ENCODE peak calls at places on chromosomes 5 and 9, in ten cellular contexts. V, Y, A, L, Q, F, P, H, Z and J are unnamed samples.

GRCh38 chr5:36209664-36210063 is 32.1 kb downstream of the NADK2 start:
- DNase-seq in Q (no peak), H (no peak), Z (peak), A (peak), V (no peak), L (peak), Y (no peak), F (no peak), P (no peak), J (peak)

GRCh38 chr5:24347206-24347605 is 297.6 kb downstream of the CDH10 start:
- DNase-seq in Z (no peak), Q (no peak), L (no peak), P (no peak), V (no peak), H (no peak), Y (no peak), F (no peak), A (no peak), J (no peak)

GRCh38 chr9:134252084-134252830 is 74.0 kb upstream of the RXRA start:
- DNase-seq in V (no peak), Z (no peak), Q (no peak), A (no peak), P (no peak), F (no peak), H (no peak), L (no peak), Y (no peak), J (no peak)

GRCh38 chr5:60541980-60542379 is 158.0 kb downstream of the DEPDC1B start:
- DNase-seq in Z (peak), L (peak), V (no peak), Y (no peak), A (no peak), H (no peak), Q (no peak), F (no peak), P (no peak), J (peak)

GRCh38 chr5:113267361-113267900 is 167.4 kb downstream of the TSSK1B start:
- DNase-seq in Z (no peak), Q (no peak), Y (no peak), L (no peak), V (no peak), A (peak), H (no peak), P (no peak), F (no peak), J (no peak)

GRCh38 chr9:99752710-99753109 is 69.0 kb upstream of the NR4A3 start:
- DNase-seq in L (peak), H (no peak), V (no peak), Z (peak), A (peak), F (no peak), P (no peak), Q (no peak), Y (no peak), J (peak)

GRCh38 chr9:81915801-81916505 is 12.3 kb upstream of the SPATA31D4 start:
- DNase-seq in A (no peak), Q (no peak), Y (no peak), V (no peak), P (no peak), H (no peak), F (no peak), Z (no peak), L (no peak), J (peak)

GRCh38 chr5:16934123-16934522 is 2.0 kb downstream of the MYO10 start:
- DNase-seq in V (peak), Q (no peak), Y (peak), A (peak), H (peak), P (peak), Z (peak), L (peak), F (peak), J (peak)

GRCh38 chr5:4575608-4576007 is 564.5 kb upstream of the ADAMTS16 start:
- DNase-seq in Y (no peak), H (no peak), A (no peak), Z (no peak), Q (no peak), V (no peak), L (no peak), P (no peak), F (no peak), J (no peak)

GRCh38 chr5:175870820-175871447 is 444 bp upstream of the CPLX2 start:
- DNase-seq in V (no peak), F (no peak), L (no peak), Z (no peak), Q (no peak), Y (no peak), P (no peak), A (no peak), H (no peak), J (no peak)

GRCh38 chr5:175873090-175873454 is 1.7 kb downstream of the CPLX2 start:
- DNase-seq in L (no peak), Q (no peak), H (no peak), A (no peak), P (no peak), Z (no peak), F (no peak), V (no peak), Y (peak), J (no peak)

GRCh38 chr5:175874462-175875139 is 3.2 kb downstream of the CPLX2 start:
- DNase-seq in H (no peak), L (no peak), V (no peak), Y (no peak), F (no peak), P (no peak), Q (no peak), A (no peak), Z (no peak), J (no peak)

GRCh38 chr5:175868996-175869638 is 2.3 kb upstream of the CPLX2 start:
- DNase-seq in V (no peak), L (no peak), Z (no peak), Y (no peak), A (no peak), H (no peak), P (no peak), F (no peak), Q (no peak), J (no peak)

DNA sequence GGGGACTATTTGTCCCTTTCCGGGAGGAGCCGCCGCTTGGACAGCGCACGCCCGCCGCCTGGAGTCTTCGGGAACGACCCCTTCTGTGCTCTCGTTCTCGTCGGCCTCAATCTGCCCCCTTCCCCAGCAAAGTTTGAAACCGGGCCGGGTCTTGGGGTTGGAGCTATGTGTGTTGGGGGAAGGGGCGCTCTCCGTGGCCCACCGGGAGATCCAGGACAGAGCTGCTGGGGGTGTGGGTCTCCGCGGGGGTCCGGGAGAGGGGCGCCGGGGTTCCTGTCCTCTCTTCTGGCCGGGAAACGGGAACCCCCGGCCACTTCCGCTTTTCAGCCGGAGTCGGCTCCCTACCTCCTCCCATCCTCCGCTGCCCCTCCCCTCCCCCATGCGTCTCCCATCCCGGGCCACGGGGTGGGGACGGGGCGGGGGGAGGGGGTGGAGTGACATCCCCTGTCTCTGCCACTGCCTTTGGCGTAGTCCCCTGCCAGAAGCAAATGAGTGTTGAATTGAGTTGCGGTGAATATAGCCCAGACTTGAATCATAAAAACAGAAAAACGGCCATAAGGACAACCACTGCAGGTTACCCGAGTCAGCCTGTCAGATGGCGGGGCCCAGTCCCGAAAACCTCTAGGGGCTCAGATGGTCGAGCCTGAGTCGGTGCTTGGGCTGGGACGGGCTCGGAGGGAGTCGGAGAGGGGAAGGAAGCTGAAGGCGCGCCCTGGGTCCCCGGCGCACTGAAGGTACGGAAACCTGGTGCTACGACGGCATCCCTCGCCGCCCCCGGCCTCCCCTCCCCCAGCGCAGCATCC is 1.1 kb downstream of the CPLX2 start:
- DNase-seq in H (no peak), Q (no peak), P (no peak), Z (no peak), A (no peak), V (no peak), Y (peak), F (no peak), L (no peak), J (no peak)
- H3K4me3 ChIP-seq in H (no peak), Q (no peak), P (no peak), Z (no peak), A (no peak), V (peak), Y (no peak), F (no peak), L (no peak), J (no peak)

GRCh38 chr9:113886003-113886324 is 9.9 kb downstream of the ZNF618 start:
- DNase-seq in P (no peak), H (no peak), Y (no peak), Q (no peak), Z (peak), L (peak), V (no peak), F (no peak), A (no peak), J (peak)
- H3K4me3 ChIP-seq in P (peak), H (no peak), Y (no peak), Q (peak), Z (peak), L (no peak), V (no peak), F (peak), A (no peak), J (peak)

GRCh38 chr9:126915281-126915816 is 767 bp downstream of the RALGPS1 start:
- DNase-seq in A (peak), L (no peak), Z (no peak), P (no peak), Y (peak), F (peak), H (no peak), Q (no peak), V (peak), J (no peak)
- H3K4me3 ChIP-seq in A (peak), L (peak), Z (no peak), P (peak), Y (peak), F (peak), H (peak), Q (peak), V (peak), J (peak)

GRCh38 chr5:42587056-42587723 is 164.0 kb downstream of the GHR start:
- DNase-seq in Y (no peak), Z (no peak), H (no peak), Q (no peak), A (no peak), P (no peak), L (no peak), V (no peak), F (no peak), J (peak)
- H3K4me3 ChIP-seq in Y (no peak), Z (no peak), H (no peak), Q (peak), A (no peak), P (no peak), L (no peak), V (no peak), F (peak), J (no peak)

GRCh38 chr9:33446507-33447403 is 638 bp downstream of the AQP3 start:
- DNase-seq in F (no peak), Z (peak), L (peak), A (peak), P (peak), V (no peak), Q (no peak), Y (peak), H (peak), J (peak)
- H3K4me3 ChIP-seq in F (peak), Z (peak), L (peak), A (peak), P (peak), V (peak), Q (peak), Y (peak), H (peak), J (peak)

GRCh38 chr5:159916841-159917761 is 819 bp downstream of the ADRA1B start:
- DNase-seq in P (no peak), Z (no peak), Q (no peak), V (no peak), H (no peak), F (no peak), A (no peak), Y (no peak), L (no peak), J (no peak)
- H3K4me3 ChIP-seq in P (peak), Z (peak), Q (peak), V (peak), H (no peak), F (peak), A (no peak), Y (no peak), L (peak), J (peak)

DNA sequence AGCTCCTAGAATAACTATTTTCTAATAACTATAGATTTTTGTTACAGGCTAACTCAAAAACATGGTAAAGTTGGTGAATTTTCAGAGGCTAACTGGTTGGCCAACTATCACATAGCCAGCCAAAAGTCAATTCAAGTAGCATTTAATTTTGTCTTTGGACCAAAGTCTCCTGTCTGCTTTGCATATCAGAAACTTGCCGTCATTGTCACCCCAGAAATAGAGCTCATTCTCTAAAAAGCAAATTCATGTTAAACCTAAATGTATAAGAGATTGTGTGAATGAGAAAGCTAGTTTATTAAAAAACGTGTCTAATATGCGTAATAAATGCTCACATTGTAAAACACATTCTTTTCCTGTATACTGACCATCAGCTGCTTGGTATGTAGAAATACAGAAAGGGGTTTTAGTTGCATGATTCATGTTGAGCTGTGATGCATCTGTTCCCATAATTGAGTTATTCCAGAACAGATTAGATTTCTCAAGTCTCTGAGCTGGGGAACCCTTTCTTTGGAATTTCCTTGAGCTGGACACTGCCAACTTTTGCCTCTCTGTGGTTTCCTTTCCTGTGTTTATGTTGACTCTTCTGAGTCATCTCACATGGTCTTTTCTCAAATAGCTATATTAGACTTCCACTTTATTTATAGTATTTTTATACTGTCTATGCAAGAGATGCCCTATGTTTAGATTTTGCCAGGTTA is 7.3 kb downstream of the SRFBP1 start:
- DNase-seq in H (no peak), Z (peak), Q (no peak), L (peak), V (no peak), A (peak), F (no peak), P (peak), Y (no peak), J (peak)
- H3K4me3 ChIP-seq in H (no peak), Z (no peak), Q (no peak), L (no peak), V (no peak), A (no peak), F (no peak), P (peak), Y (no peak), J (no peak)

DNA sequence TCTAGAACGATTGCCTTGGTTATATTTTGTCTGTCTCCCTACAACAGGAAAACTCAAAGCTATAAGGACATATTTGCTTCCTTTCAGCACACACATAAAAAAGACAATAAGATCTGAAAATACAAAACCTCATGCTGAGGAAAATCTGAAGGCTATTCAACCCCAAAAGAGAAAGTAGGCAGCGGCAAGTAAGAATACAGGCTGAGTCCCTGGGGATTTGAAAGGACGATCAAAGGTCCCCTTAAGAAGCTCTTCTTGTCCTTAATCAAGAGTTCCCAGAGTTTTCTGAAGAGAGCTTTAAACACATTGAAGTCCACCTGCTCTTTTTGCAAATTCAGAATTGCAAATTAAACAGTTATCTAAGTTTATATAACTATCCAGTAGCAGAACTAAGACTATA is 53.3 kb downstream of the OR2K2 start:
- DNase-seq in A (no peak), V (no peak), P (no peak), F (no peak), H (no peak), Y (no peak), Q (no peak), Z (no peak), L (no peak), J (no peak)
- H3K4me3 ChIP-seq in A (no peak), V (no peak), P (no peak), F (no peak), H (no peak), Y (no peak), Q (peak), Z (no peak), L (no peak), J (no peak)

GRCh38 chr5:130289132-130290088 is 385.1 kb downstream of the CHSY3 start:
- DNase-seq in F (no peak), A (peak), Y (no peak), L (no peak), P (no peak), Q (no peak), Z (peak), V (no peak), H (no peak), J (peak)
- H3K4me3 ChIP-seq in F (no peak), A (peak), Y (no peak), L (no peak), P (no peak), Q (peak), Z (no peak), V (no peak), H (no peak), J (no peak)